ENCODE peak calls at places on chromosome 17, in five cellular contexts. Z, D, V, X and Q are unnamed samples.

GRCh38 chr17:37299257-37299985 is 76.4 kb upstream of the C17orf78 start:
- DNase-seq in D (no peak), Z (no peak), V (no peak), X (no peak), Q (no peak)

GRCh38 chr17:10724546-10725195 is 5.2 kb downstream of the TMEM220 start:
- DNase-seq in D (no peak), Z (no peak), X (no peak), V (no peak), Q (no peak)

GRCh38 chr17:81807210-81807719 is 3.3 kb downstream of the GCGR start:
- DNase-seq in Z (no peak), X (no peak), D (no peak), V (no peak), Q (no peak)

GRCh38 chr17:75457047-75457654 is 716 bp downstream of the TMEM94 start:
- DNase-seq in X (no peak), V (peak), D (no peak), Z (no peak), Q (peak)

GRCh38 chr17:68777243-68777855 is 176.2 kb upstream of the FAM20A start:
- DNase-seq in X (peak), V (peak), D (peak), Z (peak), Q (peak)

GRCh38 chr17:7840875-7841274 is 6.9 kb downstream of the KDM6B start:
- DNase-seq in Z (no peak), D (no peak), V (no peak), X (no peak), Q (no peak)

GRCh38 chr17:1720856-1721386 is 3.6 kb upstream of the WDR81 start:
- DNase-seq in D (peak), V (peak), X (peak), Z (peak), Q (peak)

GRCh38 chr17:412211-413015 is 59.8 kb upstream of the RPH3AL start:
- DNase-seq in V (peak), Z (peak), X (no peak), D (peak), Q (peak)

GRCh38 chr17:74968361-74968780 is 4.2 kb downstream of the HID1 start:
- DNase-seq in Z (no peak), V (no peak), D (no peak), X (no peak), Q (no peak)

GRCh38 chr17:17320911-17321220 is 17.7 kb downstream of the NT5M start:
- DNase-seq in X (no peak), V (no peak), Z (no peak), D (no peak), Q (no peak)

GRCh38 chr17:80163315-80163714 is 6.5 kb upstream of the CARD14 start:
- DNase-seq in D (no peak), V (no peak), X (no peak), Z (no peak), Q (no peak)

GRCh38 chr17:40124279-40125141 is 2.7 kb downstream of the MSL1 start:
- DNase-seq in X (no peak), D (no peak), V (peak), Z (no peak), Q (no peak)

GRCh38 chr17:511001-511690 is 158.5 kb upstream of the RPH3AL start:
- DNase-seq in V (peak), X (no peak), Z (no peak), D (peak), Q (no peak)

GRCh38 chr17:54948380-54948779 is 20.1 kb downstream of the COX11 start:
- DNase-seq in D (peak), V (peak), X (no peak), Z (no peak), Q (no peak)

GRCh38 chr17:80942360-80943345 is 49.0 kb upstream of the CHMP6 start:
- DNase-seq in X (no peak), D (peak), Z (no peak), V (peak), Q (peak)

GRCh38 chr17:28738680-28739384 is 5.0 kb upstream of the TRAF4 start:
- DNase-seq in X (no peak), Z (peak), V (no peak), D (no peak), Q (no peak)

GRCh38 chr17:5329784-5330557 is 47.9 kb downstream of the RABEP1 start:
- DNase-seq in Z (peak), X (no peak), V (peak), D (no peak), Q (no peak)

GRCh38 chr17:19645608-19646250 is 2.8 kb upstream of the ALDH3A2 start:
- DNase-seq in X (no peak), D (peak), V (no peak), Z (peak), Q (peak)

GRCh38 chr17:79925242-79925957 is 86.2 kb upstream of the CBX4 start:
- DNase-seq in X (no peak), D (no peak), Z (no peak), V (peak), Q (no peak)

GRCh38 chr17:56597495-56597990 is 4.0 kb downstream of the NOG start:
- DNase-seq in V (peak), Z (no peak), D (no peak), X (peak), Q (peak)

GRCh38 chr17:78291944-78292910 is 60.8 kb downstream of the TMEM235 start:
- DNase-seq in V (no peak), X (no peak), D (no peak), Z (no peak), Q (no peak)

GRCh38 chr17:76872221-76872873 is 4.1 kb downstream of the MGAT5B start:
- DNase-seq in V (peak), Z (no peak), D (peak), X (no peak), Q (no peak)

GRCh38 chr17:393806-394717 is 41.5 kb upstream of the RPH3AL start:
- DNase-seq in D (no peak), V (no peak), Z (no peak), X (no peak), Q (no peak)

GRCh38 chr17:77521076-77521475 is 380.3 kb downstream of the SEC14L1 start:
- DNase-seq in Z (no peak), D (no peak), X (no peak), V (no peak), Q (no peak)

GRCh38 chr17:79797492-79798295 is 817 bp upstream of the CBX8 start:
- DNase-seq in V (no peak), Z (no peak), X (no peak), D (no peak), Q (peak)

GRCh38 chr17:44002141-44002848 is 2.1 kb upstream of the NAGS start:
- DNase-seq in Z (no peak), X (no peak), V (peak), D (peak), Q (no peak)

GRCh38 chr17:77330602-77331081 is 189.9 kb downstream of the SEC14L1 start:
- DNase-seq in V (no peak), D (no peak), X (no peak), Z (no peak), Q (no peak)

GRCh38 chr17:79246226-79246794 is 171.7 kb downstream of the ENGASE start:
- DNase-seq in X (no peak), D (no peak), Z (no peak), V (no peak), Q (peak)

GRCh38 chr17:74873874-74874614 is 1.2 kb upstream of the FDXR start:
- DNase-seq in V (no peak), Z (no peak), X (no peak), D (no peak), Q (no peak)

GRCh38 chr17:67132366-67132765 is 88.0 kb downstream of the CACNG1 start:
- DNase-seq in D (no peak), Z (no peak), V (no peak), X (no peak), Q (no peak)

GRCh38 chr17:29840884-29841283 is 89.1 kb downstream of the SSH2 start:
- DNase-seq in D (peak), V (peak), Z (no peak), X (no peak), Q (no peak)

GRCh38 chr17:50181601-50182345 is 16.0 kb downstream of the SGCA start:
- DNase-seq in V (peak), Z (no peak), D (no peak), X (no peak), Q (no peak)

GRCh38 chr17:3984719-3985444 is 20.6 kb upstream of the ATP2A3 start:
- DNase-seq in Z (no peak), D (no peak), V (no peak), X (no peak), Q (no peak)

GRCh38 chr17:59490259-59490658 is 75.2 kb upstream of the DHX40 start:
- DNase-seq in Z (no peak), D (no peak), V (peak), X (no peak), Q (no peak)

GRCh38 chr17:17344507-17345293 is 41.5 kb downstream of the NT5M start:
- DNase-seq in V (no peak), Z (no peak), X (no peak), D (no peak), Q (no peak)

GRCh38 chr17:46056800-46057304 is 57.8 kb downstream of the STH start:
- DNase-seq in D (peak), Z (no peak), X (no peak), V (peak), Q (no peak)

GRCh38 chr17:75922173-75922961 is 17.7 kb upstream of the MRPL38 start:
- DNase-seq in X (no peak), Z (no peak), V (no peak), D (no peak), Q (no peak)

GRCh38 chr17:71546369-71546864 is 574.4 kb upstream of the SOX9 start:
- DNase-seq in D (no peak), Z (no peak), X (no peak), V (no peak), Q (no peak)

GRCh38 chr17:71547904-71548303 is 572.9 kb upstream of the SOX9 start:
- DNase-seq in V (no peak), D (no peak), X (no peak), Z (no peak), Q (no peak)

GRCh38 chr17:71548540-71549190 is 572.2 kb upstream of the SOX9 start:
- DNase-seq in Z (no peak), V (peak), X (no peak), D (peak), Q (no peak)

GRCh38 chr17:71553381-71553780 is 567.4 kb upstream of the SOX9 start:
- DNase-seq in V (no peak), X (no peak), Z (no peak), D (no peak), Q (no peak)

DNA sequence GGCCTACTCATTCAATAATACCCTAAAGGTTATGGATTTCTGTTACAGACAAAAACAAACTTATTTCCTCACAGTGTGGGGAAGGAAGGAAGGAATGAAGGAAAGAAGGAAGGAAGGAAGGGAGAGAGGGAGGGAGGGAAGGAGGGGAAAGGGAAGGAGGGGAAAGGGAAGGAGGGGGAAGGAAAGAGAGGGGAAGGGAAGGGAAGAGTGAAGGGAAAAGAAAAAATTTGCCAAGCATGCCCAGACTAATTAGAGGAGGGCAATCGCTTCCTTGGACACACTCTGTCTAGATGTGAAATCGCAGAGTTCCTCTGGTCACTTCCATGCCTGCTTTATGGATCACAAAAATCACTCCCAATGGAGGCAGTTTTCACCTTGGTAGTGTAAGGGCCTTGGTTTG is 570.1 kb upstream of the SOX9 start:
- DNase-seq in D (no peak), Z (no peak), V (no peak), X (no peak), Q (no peak)
- TF ChIP-seq CTCF in D (no peak), Z (no peak), V (no peak), X (no peak), Q (no peak)

DNA sequence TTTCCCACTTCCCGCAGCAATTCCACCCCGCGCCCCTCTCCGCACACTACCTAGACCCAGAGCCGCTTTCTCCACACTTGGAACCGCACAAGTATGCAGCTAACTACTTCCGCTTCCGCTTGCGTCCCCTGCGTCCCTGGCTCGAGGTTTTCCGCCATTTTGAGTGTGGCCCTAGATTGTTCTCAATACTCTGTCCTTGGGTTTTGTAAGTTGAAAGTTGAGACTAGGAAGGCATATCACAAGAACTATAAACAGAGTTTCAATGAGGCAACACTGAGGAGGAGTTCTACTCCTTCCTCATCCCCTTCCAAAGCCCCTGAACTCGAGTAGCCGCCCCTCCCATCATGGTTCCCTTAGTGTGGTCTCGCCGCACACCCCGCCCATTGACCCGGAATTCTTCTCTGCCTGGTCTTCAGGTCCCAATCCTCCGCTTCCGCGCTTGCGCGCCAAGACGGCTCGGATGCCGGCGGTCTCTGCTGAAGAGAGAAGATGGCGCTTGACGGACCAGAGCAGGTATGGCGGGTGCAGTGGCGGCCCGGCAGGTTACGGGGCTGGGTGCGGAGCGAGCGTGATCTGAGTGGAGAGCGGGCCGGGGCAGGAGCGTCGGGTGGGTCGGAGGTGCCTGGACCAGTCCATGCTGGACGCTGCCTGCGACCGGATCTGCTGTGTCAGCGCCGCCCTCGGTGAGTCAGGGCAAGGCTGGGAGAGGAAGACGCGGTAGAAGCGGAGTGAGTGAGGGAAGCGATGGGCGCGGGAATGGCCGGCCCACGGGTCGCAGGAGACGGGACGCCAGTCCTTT is at the start of the genes FTSJ3 and PSMC5:
- DNase-seq in Z (peak), D (peak), V (peak), X (peak), Q (peak)
- TF ChIP-seq CTCF in Z (peak), D (peak), V (peak), X (peak), Q (peak)

GRCh38 chr17:52170963-52171572 is 12.6 kb upstream of the CA10 start:
- DNase-seq in D (no peak), X (peak), Z (no peak), V (no peak), Q (peak)
- TF ChIP-seq CTCF in D (peak), X (peak), Z (no peak), V (peak), Q (peak)

GRCh38 chr17:33811006-33811760 is 443.9 kb upstream of the CCL2 start:
- DNase-seq in D (no peak), V (no peak), X (no peak), Z (no peak), Q (no peak)

GRCh38 chr17:33819539-33819938 is 435.5 kb upstream of the CCL2 start:
- DNase-seq in D (no peak), X (no peak), V (no peak), Z (no peak), Q (no peak)

GRCh38 chr17:33811984-33812383 is 443.1 kb upstream of the CCL2 start:
- DNase-seq in V (no peak), Z (no peak), X (no peak), D (no peak), Q (no peak)

GRCh38 chr17:33816842-33817241 is 438.2 kb upstream of the CCL2 start:
- DNase-seq in X (no peak), Z (no peak), V (no peak), D (no peak), Q (no peak)

GRCh38 chr17:33814852-33815251 is 440.2 kb upstream of the CCL2 start:
- DNase-seq in D (no peak), X (no peak), V (no peak), Z (no peak), Q (no peak)
- TF ChIP-seq CTCF in D (no peak), X (no peak), V (no peak), Z (no peak), Q (no peak)

GRCh38 chr17:38917259-38917658 is 8.2 kb upstream of the LASP1NB start:
- DNase-seq in D (no peak), V (no peak), Z (no peak), X (no peak), Q (no peak)
- TF ChIP-seq CTCF in D (peak), V (peak), Z (no peak), X (no peak), Q (no peak)

GRCh38 chr17:14513835-14514234 is 213.0 kb downstream of the HS3ST3B1 start:
- DNase-seq in Z (no peak), D (no peak), X (no peak), V (no peak), Q (no peak)

GRCh38 chr17:14515015-14515414 is 214.1 kb downstream of the HS3ST3B1 start:
- DNase-seq in V (no peak), D (no peak), Z (no peak), X (no peak), Q (no peak)

GRCh38 chr17:14506364-14506763 is 205.5 kb downstream of the HS3ST3B1 start:
- DNase-seq in X (no peak), Z (no peak), D (no peak), V (no peak), Q (no peak)

GRCh38 chr17:14508156-14508555 is 207.3 kb downstream of the HS3ST3B1 start:
- DNase-seq in Z (no peak), X (no peak), D (no peak), V (no peak), Q (no peak)

GRCh38 chr17:14510136-14510535 is 209.3 kb downstream of the HS3ST3B1 start:
- DNase-seq in V (peak), D (no peak), Z (no peak), X (no peak), Q (no peak)
- TF ChIP-seq CTCF in V (no peak), D (no peak), Z (no peak), X (no peak), Q (no peak)